ENCODE peak calls at places on chromosomes 3 and 15, in ten cellular contexts. K is HCT116; O is mesendoderm; W is CD8-positive, alpha-beta T cell; D is left ventricle myocardium inferior; G is CD8-positive, alpha-beta memory T cell; V is heart left ventricle; S is A549; U is adrenal gland; N is OCI-LY7. C is an unnamed sample.
A peak's percentile ranks its signal among the peaks of the same experiment; 100 is the strongest.

GRCh38 chr3:164832216-164832615 is 246.1 kb downstream of the SI start:
- DNase-seq in K (no peak), O (no peak), W (no peak), D (no peak), G (no peak), V (no peak), S (no peak), U (no peak), N (no peak), C (no peak)

GRCh38 chr15:84775867-84776449 is 27.6 kb downstream of the ZNF592 start:
- DNase-seq in K (no peak), O (no peak), W (no peak), D (no peak), G (no peak), V (no peak), S (no peak), U (no peak), N (no peak), C (no peak)

GRCh38 chr3:11991751-11992150 is 12.4 kb upstream of the SYN2 start:
- DNase-seq in K (no peak), O (no peak), W (no peak), D (no peak), G (no peak), V (no peak), S (no peak), U (no peak), N (no peak), C (no peak)

GRCh38 chr15:68691667-68692066 is 112.9 kb downstream of the CORO2B start:
- DNase-seq in K (no peak), O (no peak), W (no peak), D (no peak), G (no peak), V (no peak), S (no peak), U (no peak), N (no peak), C (no peak)

GRCh38 chr3:49238274-49239127 is 38.5 kb downstream of the C3orf62 start:
- DNase-seq in K (no peak), O (no peak), W (no peak), D (no peak), G (no peak), V (peak; percentile 29), S (no peak), U (peak; percentile 80), N (peak; percentile 68), C (no peak)

GRCh38 chr3:189446959-189447560 is 184.1 kb upstream of the TP63 start:
- DNase-seq in K (no peak), O (no peak), W (no peak), D (no peak), G (no peak), V (no peak), S (no peak), U (no peak), N (no peak), C (no peak)

GRCh38 chr15:43132830-43133428 is 457 bp upstream of the TMEM62 start:
- DNase-seq in K (no peak), O (no peak), W (no peak), D (no peak), G (no peak), V (no peak), S (no peak), U (no peak), N (no peak), C (no peak)

GRCh38 chr3:59791774-59792308 is 742.0 kb upstream of the CFAP20DC start:
- DNase-seq in K (no peak), O (no peak), W (no peak), D (no peak), G (no peak), V (no peak), S (no peak), U (no peak), N (no peak), C (no peak)

GRCh38 chr15:88043396-88043795 is 213.1 kb downstream of the NTRK3 start:
- DNase-seq in K (no peak), O (no peak), W (no peak), D (no peak), G (no peak), V (no peak), S (no peak), U (no peak), N (no peak), C (no peak)

GRCh38 chr3:45908761-45909160 is 22.4 kb downstream of the CCR9 start:
- DNase-seq in K (no peak), O (no peak), W (no peak), D (no peak), G (no peak), V (no peak), S (no peak), U (no peak), N (no peak), C (no peak)

GRCh38 chr3:13429631-13430291 is 9.6 kb upstream of the NUP210 start:
- DNase-seq in K (no peak), O (no peak), W (no peak), D (no peak), G (no peak), V (no peak), S (no peak), U (no peak), N (no peak), C (no peak)

GRCh38 chr3:77709158-77709557 is 669.3 kb downstream of the ROBO2 start:
- DNase-seq in K (no peak), O (no peak), W (no peak), D (no peak), G (no peak), V (no peak), S (no peak), U (no peak), N (no peak), C (no peak)
- H3K4me3 ChIP-seq in K (no peak overlapping the region), O (no peak overlapping the region), W (no peak overlapping the region), D (no peak overlapping the region), G (no peak overlapping the region), V (no peak overlapping the region), S (no peak overlapping the region), U (no peak overlapping the region), N (no peak overlapping the region), C (no peak overlapping the region)

DNA sequence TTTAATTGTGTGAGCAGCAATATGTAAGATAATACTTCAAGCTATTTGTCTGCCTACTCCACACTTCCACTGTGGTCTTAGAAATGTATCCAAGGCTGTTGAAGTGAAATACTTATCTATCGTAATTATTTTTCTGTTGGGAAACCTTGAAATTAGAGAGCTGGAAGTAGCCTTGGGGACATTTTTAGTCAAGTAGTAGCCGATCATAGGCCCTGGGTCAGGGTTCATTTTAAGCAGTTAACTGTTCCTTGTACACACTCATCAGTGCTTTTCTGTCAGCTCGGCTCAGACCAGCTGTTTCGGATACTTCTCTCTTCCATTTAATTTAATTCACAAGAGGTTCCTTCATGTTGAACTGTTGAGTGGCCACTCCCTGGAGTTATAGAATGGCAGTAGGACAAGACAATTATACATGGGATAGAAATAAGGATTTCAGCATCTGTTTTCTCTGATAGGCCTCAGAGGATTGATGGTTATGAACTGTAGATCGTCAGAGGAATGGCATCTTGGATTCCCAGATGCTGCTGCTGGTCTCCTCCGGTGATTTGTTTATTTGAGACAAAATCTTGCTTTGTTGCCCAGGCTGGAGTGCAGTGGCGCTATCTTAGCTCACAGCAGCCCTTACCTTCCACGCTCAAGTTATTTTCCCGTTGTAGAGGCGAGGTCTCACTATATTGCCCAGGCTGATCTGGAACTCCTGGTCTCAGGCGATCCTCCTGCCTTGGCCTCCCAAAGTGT is 17.2 kb downstream of the USP3 start:
- DNase-seq in K (no peak), O (no peak), W (no peak), D (no peak), G (no peak), V (no peak), S (no peak), U (no peak), N (no peak), C (no peak)
- H3K4me1 ChIP-seq in K (peaks cover 16% of the 10 kb centered on the region), O (peaks cover 3% of the 10 kb centered on the region), W (peaks cover 89% of the 10 kb centered on the region), D (peaks cover 87% of the 10 kb centered on the region), G (peaks cover 90% of the 10 kb centered on the region), V (peaks cover 62% of the 10 kb centered on the region), S (peaks cover 84% of the 10 kb centered on the region), U (peaks cover 59% of the 10 kb centered on the region), N (peaks cover 14% of the 10 kb centered on the region), C (peaks cover 15% of the 10 kb centered on the region)

GRCh38 chr15:75649045-75649761 is 1.5 kb downstream of the SNX33 start:
- DNase-seq in K (no peak), O (no peak), W (no peak), D (no peak), G (no peak), V (no peak), S (no peak), U (no peak), N (no peak), C (no peak)

GRCh38 chr15:75651810-75652543 is 4.3 kb downstream of the SNX33 start:
- DNase-seq in K (no peak), O (no peak), W (no peak), D (no peak), G (no peak), V (no peak), S (no peak), U (no peak), N (no peak), C (no peak)

GRCh38 chr15:75649848-75650247 is 2.1 kb downstream of the SNX33 start:
- DNase-seq in K (no peak), O (no peak), W (no peak), D (no peak), G (no peak), V (no peak), S (no peak), U (no peak), N (no peak), C (no peak)

GRCh38 chr15:75653347-75653913 is 5.7 kb downstream of the SNX33 start:
- DNase-seq in K (no peak), O (no peak), W (no peak), D (no peak), G (no peak), V (no peak), S (no peak), U (no peak), N (no peak), C (peak; percentile 55)

DNA sequence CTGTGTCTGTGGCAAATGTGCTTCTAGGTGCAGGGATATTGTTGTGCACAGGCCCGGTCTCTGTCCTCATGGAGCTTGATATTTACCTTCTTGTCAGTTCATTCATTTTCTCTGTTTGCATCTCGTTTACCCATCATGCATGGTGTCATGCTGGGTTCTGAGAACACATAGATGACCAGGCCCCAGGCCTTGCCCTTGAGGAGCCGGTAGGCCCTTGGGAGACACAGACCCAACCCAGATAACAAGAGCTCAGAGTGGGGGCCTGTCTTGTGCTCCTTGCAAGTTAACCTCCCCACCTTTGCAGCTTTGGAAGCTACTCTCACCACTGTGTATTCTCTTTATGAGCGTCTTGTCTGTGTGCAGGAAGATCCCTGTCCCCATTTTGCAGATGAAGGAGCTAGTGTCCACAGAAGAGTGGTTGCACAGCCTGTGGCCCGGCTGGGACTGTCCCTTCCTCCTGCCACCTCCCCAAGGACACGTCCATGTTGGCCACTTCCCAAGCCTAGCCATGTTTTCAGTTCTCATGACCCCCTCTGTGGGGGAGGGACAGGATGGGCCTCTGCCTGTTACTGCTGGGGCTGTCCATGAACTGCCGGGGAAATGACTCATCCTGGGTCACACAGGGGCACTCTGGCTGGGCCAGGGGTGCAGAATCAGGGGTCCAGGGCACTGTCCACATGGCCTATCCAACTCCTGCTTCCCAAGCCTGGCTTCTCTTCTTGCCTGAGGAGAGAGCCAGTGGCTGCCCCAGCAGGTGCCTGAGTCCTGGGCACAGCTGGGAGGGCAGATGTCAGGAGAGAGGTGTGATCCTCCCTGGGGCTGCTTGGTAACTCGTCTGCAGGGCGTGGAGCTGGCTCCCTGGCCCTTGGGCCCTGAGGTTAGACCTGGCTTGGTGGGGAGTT is 3.4 kb downstream of the SNX33 start:
- DNase-seq in K (no peak), O (no peak), W (no peak), D (peak; percentile 77), G (no peak), V (peak; percentile 85), S (no peak), U (peak; percentile 92), N (no peak), C (peak; percentile 82)
- H3K4me3 ChIP-seq in K (peak overlapping the region; percentile 32), O (no peak overlapping the region), W (no peak overlapping the region), D (peak overlapping the region; percentile 95), G (no peak overlapping the region), V (peak overlapping the region; percentile 91), S (no peak overlapping the region), U (no peak overlapping the region), N (no peak overlapping the region), C (peak overlapping the region; percentile 22)

GRCh38 chr3:71054312-71054711 is 529.2 kb downstream of the FOXP1 start:
- DNase-seq in K (no peak), O (no peak), W (no peak), D (no peak), G (no peak), V (no peak), S (no peak), U (no peak), N (no peak), C (no peak)
- H3K4me1 ChIP-seq in K (no peaks in the 10 kb centered on the region), O (peaks cover 15% of the 10 kb centered on the region), W (peaks cover 95% of the 10 kb centered on the region), D (peaks cover 100% of the 10 kb centered on the region), G (peaks cover 93% of the 10 kb centered on the region), V (peaks cover 98% of the 10 kb centered on the region), S (peaks cover 73% of the 10 kb centered on the region), U (peaks cover 5% of the 10 kb centered on the region), N (peaks cover 30% of the 10 kb centered on the region), C (peaks cover 21% of the 10 kb centered on the region)

C was measured in right cardiac atrium.